ENCODE peak calls at places on chromosomes 1 and 21, in five cellular contexts. One of them, this sample, is unnamed.

GRCh38 chr1:33181038-33181861 is 593 bp downstream of the TRIM62 start:
- DNase-seq in trophoblast cell: peak
- DNase-seq in H1: peak
- DNase-seq in mesendoderm: peak
- DNase-seq in IMR-90: peak
- DNase-seq in this sample: peak

GRCh38 chr1:84997667-84998600 is 1.0 kb upstream of the MCOLN2 start:
- DNase-seq in trophoblast cell: peak
- DNase-seq in IMR-90: peak
- DNase-seq in mesendoderm: peak
- DNase-seq in H1: peak
- DNase-seq in this sample: peak

GRCh38 chr1:78831731-78832360 is 174.7 kb downstream of the ADGRL4 start:
- DNase-seq in mesendoderm: peak
- DNase-seq in trophoblast cell: no peak
- DNase-seq in H1: no peak
- DNase-seq in IMR-90: peak
- DNase-seq in this sample: no peak

GRCh38 chr1:61322769-61323168 is 240.4 kb downstream of the NFIA start:
- DNase-seq in trophoblast cell: no peak
- DNase-seq in H1: no peak
- DNase-seq in IMR-90: no peak
- DNase-seq in mesendoderm: no peak
- DNase-seq in this sample: no peak

GRCh38 chr1:226763741-226764264 is 24.7 kb upstream of the ITPKB start:
- DNase-seq in trophoblast cell: peak
- DNase-seq in mesendoderm: peak
- DNase-seq in H1: no peak
- DNase-seq in IMR-90: peak
- DNase-seq in this sample: peak

GRCh38 chr1:9529190-9529589 is 10.1 kb upstream of the SLC25A33 start:
- DNase-seq in mesendoderm: peak
- DNase-seq in IMR-90: peak
- DNase-seq in trophoblast cell: peak
- DNase-seq in H1: no peak
- DNase-seq in this sample: no peak

GRCh38 chr1:200670215-200671118 is 760 bp upstream of the DDX59 start:
- DNase-seq in mesendoderm: peak
- DNase-seq in IMR-90: peak
- DNase-seq in trophoblast cell: peak
- DNase-seq in H1: no peak
- DNase-seq in this sample: no peak

GRCh38 chr1:191629836-191630235 is 528.4 kb upstream of the RGS18 start:
- DNase-seq in trophoblast cell: no peak
- DNase-seq in H1: no peak
- DNase-seq in IMR-90: no peak
- DNase-seq in mesendoderm: peak
- DNase-seq in this sample: peak

GRCh38 chr1:54887665-54888071 is 673 bp upstream of the DHCR24 start:
- DNase-seq in IMR-90: no peak
- DNase-seq in H1: no peak
- DNase-seq in trophoblast cell: no peak
- DNase-seq in mesendoderm: peak
- DNase-seq in this sample: peak

GRCh38 chr1:40774266-40774998 is 9.2 kb upstream of the KCNQ4 start:
- DNase-seq in H1: peak
- DNase-seq in IMR-90: peak
- DNase-seq in trophoblast cell: peak
- DNase-seq in mesendoderm: peak
- DNase-seq in this sample: peak

GRCh38 chr1:23546897-23547596 is 12.3 kb downstream of the ID3 start:
- DNase-seq in trophoblast cell: no peak
- DNase-seq in mesendoderm: no peak
- DNase-seq in H1: no peak
- DNase-seq in IMR-90: no peak
- DNase-seq in this sample: no peak

GRCh38 chr1:119139393-119139792 is 1.1 kb downstream of the WARS2 start:
- DNase-seq in trophoblast cell: no peak
- DNase-seq in H1: no peak
- DNase-seq in mesendoderm: peak
- DNase-seq in IMR-90: no peak
- DNase-seq in this sample: no peak

GRCh38 chr1:25026304-25026703 is 96.2 kb upstream of the RUNX3 start:
- DNase-seq in mesendoderm: no peak
- DNase-seq in trophoblast cell: no peak
- DNase-seq in IMR-90: no peak
- DNase-seq in H1: no peak
- DNase-seq in this sample: no peak

GRCh38 chr1:15008783-15009709 is 144.5 kb upstream of the TMEM51 start:
- DNase-seq in trophoblast cell: no peak
- DNase-seq in IMR-90: peak
- DNase-seq in H1: no peak
- DNase-seq in mesendoderm: no peak
- DNase-seq in this sample: no peak

GRCh38 chr1:28259935-28260802 is 851 bp downstream of the SESN2 start:
- DNase-seq in mesendoderm: peak
- DNase-seq in H1: peak
- DNase-seq in trophoblast cell: peak
- DNase-seq in IMR-90: peak
- DNase-seq in this sample: peak

GRCh38 chr1:201214461-201214860 is 23.8 kb downstream of the IGFN1 start:
- DNase-seq in IMR-90: no peak
- DNase-seq in trophoblast cell: no peak
- DNase-seq in mesendoderm: peak
- DNase-seq in H1: no peak
- DNase-seq in this sample: peak

GRCh38 chr1:10387611-10388386 is 11.1 kb upstream of the PGD start:
- DNase-seq in mesendoderm: peak
- DNase-seq in H1: no peak
- DNase-seq in IMR-90: peak
- DNase-seq in trophoblast cell: peak
- DNase-seq in this sample: no peak

GRCh38 chr1:22665752-22666151 is 12.7 kb downstream of the C1QB start:
- DNase-seq in mesendoderm: peak
- DNase-seq in IMR-90: peak
- DNase-seq in H1: peak
- DNase-seq in trophoblast cell: peak
- DNase-seq in this sample: peak

GRCh38 chr1:41536296-41536695 is 51.8 kb upstream of the EDN2 start:
- DNase-seq in IMR-90: no peak
- DNase-seq in mesendoderm: no peak
- DNase-seq in trophoblast cell: no peak
- DNase-seq in H1: no peak
- DNase-seq in this sample: no peak

GRCh38 chr1:42931911-42932422 is 26.7 kb downstream of the SLC2A1 start:
- DNase-seq in IMR-90: no peak
- DNase-seq in H1: no peak
- DNase-seq in mesendoderm: no peak
- DNase-seq in trophoblast cell: peak
- DNase-seq in this sample: peak

GRCh38 chr1:173161510-173162221 is 45.5 kb downstream of the TNFSF4 start:
- DNase-seq in H1: no peak
- DNase-seq in IMR-90: peak
- DNase-seq in mesendoderm: no peak
- DNase-seq in trophoblast cell: no peak
- DNase-seq in this sample: no peak

GRCh38 chr1:172742599-172743500 is 83.9 kb downstream of the FASLG start:
- DNase-seq in trophoblast cell: no peak
- DNase-seq in H1: no peak
- DNase-seq in IMR-90: peak
- DNase-seq in mesendoderm: peak
- DNase-seq in this sample: no peak

GRCh38 chr21:42781150-42781980 is 98.0 kb downstream of the WDR4 start:
- DNase-seq in H1: peak
- DNase-seq in IMR-90: no peak
- DNase-seq in mesendoderm: peak
- DNase-seq in trophoblast cell: peak
- DNase-seq in this sample: peak

GRCh38 chr1:178145605-178146004 is 51.7 kb downstream of the RASAL2 start:
- DNase-seq in trophoblast cell: no peak
- DNase-seq in H1: no peak
- DNase-seq in mesendoderm: no peak
- DNase-seq in IMR-90: no peak
- DNase-seq in this sample: no peak

GRCh38 chr1:118294817-118295486 is 109.9 kb upstream of the SPAG17 start:
- DNase-seq in IMR-90: no peak
- DNase-seq in trophoblast cell: no peak
- DNase-seq in mesendoderm: peak
- DNase-seq in H1: no peak
- DNase-seq in this sample: no peak

GRCh38 chr1:56297191-56297590 is 282.2 kb downstream of the PLPP3 start:
- DNase-seq in H1: no peak
- DNase-seq in IMR-90: no peak
- DNase-seq in mesendoderm: no peak
- DNase-seq in trophoblast cell: no peak
- DNase-seq in this sample: no peak

GRCh38 chr1:175887981-175888428 is 144.6 kb upstream of the TNR start:
- DNase-seq in H1: peak
- DNase-seq in IMR-90: peak
- DNase-seq in trophoblast cell: peak
- DNase-seq in mesendoderm: peak
- DNase-seq in this sample: peak

GRCh38 chr1:59314776-59315528 is 18.1 kb downstream of the FGGY start:
- DNase-seq in IMR-90: no peak
- DNase-seq in trophoblast cell: no peak
- DNase-seq in H1: no peak
- DNase-seq in mesendoderm: no peak
- DNase-seq in this sample: no peak

GRCh38 chr1:87466621-87467020 is 137.9 kb downstream of the LMO4 start:
- DNase-seq in H1: no peak
- DNase-seq in trophoblast cell: no peak
- DNase-seq in mesendoderm: no peak
- DNase-seq in IMR-90: no peak
- DNase-seq in this sample: no peak

GRCh38 chr1:29180497-29181412 is 945 bp downstream of the SRSF4 start:
- DNase-seq in trophoblast cell: no peak
- DNase-seq in IMR-90: no peak
- DNase-seq in H1: no peak
- DNase-seq in mesendoderm: no peak
- DNase-seq in this sample: no peak

GRCh38 chr1:54278941-54279422 is 79.0 kb downstream of the MRPL37 start:
- DNase-seq in mesendoderm: no peak
- DNase-seq in trophoblast cell: peak
- DNase-seq in IMR-90: peak
- DNase-seq in H1: no peak
- DNase-seq in this sample: no peak

GRCh38 chr1:214146523-214146922 is 134.4 kb upstream of the SMYD2 start:
- DNase-seq in trophoblast cell: no peak
- DNase-seq in H1: no peak
- DNase-seq in mesendoderm: peak
- DNase-seq in IMR-90: no peak
- DNase-seq in this sample: no peak

DNA sequence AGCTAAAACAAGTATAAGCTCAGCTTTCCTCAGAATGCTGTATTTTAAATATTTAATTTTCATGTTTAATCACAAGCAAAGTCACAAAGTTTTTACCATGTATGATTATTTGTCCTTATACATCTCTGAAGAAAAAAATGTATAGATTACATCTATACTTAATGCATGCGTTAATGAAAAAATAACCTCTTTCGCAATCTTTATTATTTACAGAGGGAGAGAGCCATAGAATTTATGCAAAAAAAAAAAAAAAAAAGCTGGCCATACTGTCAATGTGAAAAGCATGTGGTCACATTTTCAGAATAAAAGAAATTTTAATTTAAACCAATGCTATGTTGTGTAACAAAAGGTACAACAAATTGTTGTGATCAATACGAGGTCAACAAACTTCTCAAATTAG is 148.2 kb downstream of the AKT3 start:
- DNase-seq in mesendoderm: no peak
- DNase-seq in IMR-90: no peak
- DNase-seq in H1: no peak
- DNase-seq in trophoblast cell: no peak
- DNase-seq in this sample: no peak
- H3K18ac ChIP-seq in mesendoderm: no peak
- H3K18ac ChIP-seq in IMR-90: no peak
- H3K18ac ChIP-seq in H1: no peak
- H3K18ac ChIP-seq in trophoblast cell: no peak
- H3K18ac ChIP-seq in this sample: no peak

GRCh38 chr1:228154685-228155571 is 5.2 kb downstream of the GJC2 start:
- DNase-seq in IMR-90: no peak
- DNase-seq in trophoblast cell: no peak
- DNase-seq in mesendoderm: no peak
- DNase-seq in H1: no peak
- DNase-seq in this sample: no peak
- H2AK5ac ChIP-seq in IMR-90: no peak
- H2AK5ac ChIP-seq in trophoblast cell: no peak
- H2AK5ac ChIP-seq in mesendoderm: no peak
- H2AK5ac ChIP-seq in H1: no peak
- H2AK5ac ChIP-seq in this sample: no peak

GRCh38 chr1:44739361-44740178 is at the start of gene KIF2C:
- DNase-seq in IMR-90: peak
- DNase-seq in trophoblast cell: peak
- DNase-seq in mesendoderm: peak
- DNase-seq in H1: peak
- DNase-seq in this sample: peak

GRCh38 chr1:44735992-44736391 is 3.6 kb upstream of the KIF2C start:
- DNase-seq in H1: no peak
- DNase-seq in trophoblast cell: no peak
- DNase-seq in mesendoderm: no peak
- DNase-seq in IMR-90: no peak
- DNase-seq in this sample: no peak

DNA sequence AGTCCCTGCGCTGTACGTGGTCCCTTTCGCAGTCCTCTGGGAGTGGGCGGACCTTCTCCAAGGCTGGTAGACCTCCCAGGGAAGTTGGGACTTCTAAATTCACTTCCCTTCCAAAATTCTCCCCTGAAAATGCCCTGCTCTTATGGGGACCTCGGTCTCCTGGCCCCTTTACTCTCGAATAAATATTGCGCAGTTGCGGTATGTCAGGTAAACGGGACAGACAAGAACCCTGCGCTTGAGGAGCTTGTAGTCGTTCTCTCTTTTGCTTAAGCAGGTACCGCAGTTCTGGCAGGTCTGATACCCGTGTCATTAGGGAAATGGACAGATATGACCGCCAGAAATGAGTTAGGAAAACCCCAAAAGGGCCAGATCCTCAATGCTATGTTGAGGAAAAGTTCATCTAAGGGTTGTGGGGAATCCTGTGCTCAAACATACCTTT is 561 bp downstream of the KIF2C start:
- DNase-seq in IMR-90: no peak
- DNase-seq in mesendoderm: no peak
- DNase-seq in trophoblast cell: no peak
- DNase-seq in H1: no peak
- DNase-seq in this sample: no peak
- H3K18ac ChIP-seq in IMR-90: no peak
- H3K18ac ChIP-seq in mesendoderm: peak
- H3K18ac ChIP-seq in trophoblast cell: peak
- H3K18ac ChIP-seq in H1: peak
- H3K18ac ChIP-seq in this sample: peak

DNA sequence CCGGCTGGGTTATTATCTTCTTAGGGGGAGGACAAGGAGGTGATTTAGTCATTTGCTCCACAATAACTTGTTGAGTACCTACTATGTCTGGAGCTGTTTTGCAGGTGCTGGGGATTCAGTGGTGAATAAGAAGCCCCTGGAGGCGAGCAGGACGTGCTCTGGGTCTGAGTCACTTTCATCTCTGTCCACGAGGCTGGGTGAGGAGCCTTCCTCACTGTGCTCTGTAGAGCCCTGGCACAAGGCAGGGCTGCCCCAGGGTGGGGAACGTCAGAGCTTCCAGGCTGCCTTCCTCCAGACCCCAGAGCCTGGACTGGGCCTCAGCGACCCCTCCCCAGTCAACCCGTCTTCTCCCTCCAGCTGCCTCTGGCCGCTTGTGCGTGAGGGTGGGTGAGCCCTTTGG is 2.5 kb upstream of the PADI6 start:
- DNase-seq in trophoblast cell: no peak
- DNase-seq in mesendoderm: peak
- DNase-seq in IMR-90: peak
- DNase-seq in H1: no peak
- DNase-seq in this sample: peak
- H2AK5ac ChIP-seq in trophoblast cell: no peak
- H2AK5ac ChIP-seq in mesendoderm: no peak
- H2AK5ac ChIP-seq in IMR-90: no peak
- H2AK5ac ChIP-seq in H1: no peak
- H2AK5ac ChIP-seq in this sample: no peak